ENCODE peak calls at places on chromosomes 12 and 14, in seven cellular contexts. Q, H, U, M, I, V and O are unnamed samples.

GRCh38 chr12:32136404-32136803 is 29.8 kb downstream of the BICD1 start:
- DNase-seq in I (no peak), U (no peak), Q (no peak), V (no peak), H (no peak), M (no peak), O (no peak)

GRCh38 chr14:95286649-95287048 is 33.1 kb downstream of the CLMN start:
- DNase-seq in I (no peak), V (no peak), H (no peak), U (no peak), Q (no peak), M (peak), O (peak)

GRCh38 chr12:32895688-32896437 is 714 bp downstream of the PKP2 start:
- DNase-seq in M (peak), H (peak), I (no peak), V (no peak), Q (no peak), U (peak), O (peak)

GRCh38 chr12:69648476-69648875 is 37.8 kb upstream of the LRRC10 start:
- DNase-seq in I (no peak), M (no peak), Q (no peak), H (no peak), U (no peak), V (no peak), O (no peak)

GRCh38 chr14:89702151-89702936 is 252.2 kb downstream of the EFCAB11 start:
- DNase-seq in U (peak), M (peak), V (no peak), I (no peak), H (peak), Q (peak), O (peak)

GRCh38 chr12:127044841-127045240 is 1222.1 kb upstream of the TMEM132C start:
- DNase-seq in V (no peak), M (no peak), H (no peak), U (no peak), I (no peak), Q (no peak), O (no peak)

GRCh38 chr14:54737132-54737711 is 165.4 kb downstream of the GCH1 start:
- DNase-seq in H (no peak), I (no peak), V (no peak), U (no peak), M (no peak), Q (no peak), O (no peak)

GRCh38 chr12:57093412-57094193 is 4.7 kb downstream of the NAB2 start:
- DNase-seq in M (peak), I (no peak), Q (peak), H (peak), U (peak), V (no peak), O (peak)

GRCh38 chr14:53367631-53368030 is 214.5 kb upstream of the DDHD1 start:
- DNase-seq in U (no peak), Q (no peak), M (no peak), I (no peak), V (no peak), H (no peak), O (peak)

GRCh38 chr14:59116984-59117415 is 71.5 kb upstream of the DAAM1 start:
- DNase-seq in Q (no peak), H (no peak), I (no peak), M (no peak), V (peak), U (no peak), O (no peak)

GRCh38 chr14:90518075-90518940 is 121.5 kb downstream of the CALM1 start:
- DNase-seq in H (no peak), U (no peak), V (no peak), I (no peak), Q (no peak), M (peak), O (no peak)

GRCh38 chr14:21084988-21085853 is 13.2 kb downstream of the ZNF219 start:
- DNase-seq in U (no peak), H (no peak), I (no peak), M (no peak), V (no peak), Q (no peak), O (peak)

GRCh38 chr12:132229423-132229760 is 85.1 kb downstream of the NOC4L start:
- DNase-seq in M (no peak), Q (no peak), U (no peak), V (no peak), H (no peak), I (no peak), O (no peak)

GRCh38 chr12:54394281-54394719 is 9.8 kb upstream of the ZNF385A start:
- DNase-seq in I (no peak), U (no peak), Q (no peak), V (peak), H (peak), M (peak), O (no peak)

GRCh38 chr14:21882226-21882625 is 208.6 kb upstream of the OR4E1 start:
- DNase-seq in M (no peak), I (no peak), V (no peak), Q (no peak), U (no peak), H (no peak), O (no peak)

GRCh38 chr12:94969424-94969823 is 34.1 kb downstream of the NDUFA12 start:
- DNase-seq in V (no peak), M (no peak), Q (no peak), I (no peak), U (no peak), H (no peak), O (no peak)

DNA sequence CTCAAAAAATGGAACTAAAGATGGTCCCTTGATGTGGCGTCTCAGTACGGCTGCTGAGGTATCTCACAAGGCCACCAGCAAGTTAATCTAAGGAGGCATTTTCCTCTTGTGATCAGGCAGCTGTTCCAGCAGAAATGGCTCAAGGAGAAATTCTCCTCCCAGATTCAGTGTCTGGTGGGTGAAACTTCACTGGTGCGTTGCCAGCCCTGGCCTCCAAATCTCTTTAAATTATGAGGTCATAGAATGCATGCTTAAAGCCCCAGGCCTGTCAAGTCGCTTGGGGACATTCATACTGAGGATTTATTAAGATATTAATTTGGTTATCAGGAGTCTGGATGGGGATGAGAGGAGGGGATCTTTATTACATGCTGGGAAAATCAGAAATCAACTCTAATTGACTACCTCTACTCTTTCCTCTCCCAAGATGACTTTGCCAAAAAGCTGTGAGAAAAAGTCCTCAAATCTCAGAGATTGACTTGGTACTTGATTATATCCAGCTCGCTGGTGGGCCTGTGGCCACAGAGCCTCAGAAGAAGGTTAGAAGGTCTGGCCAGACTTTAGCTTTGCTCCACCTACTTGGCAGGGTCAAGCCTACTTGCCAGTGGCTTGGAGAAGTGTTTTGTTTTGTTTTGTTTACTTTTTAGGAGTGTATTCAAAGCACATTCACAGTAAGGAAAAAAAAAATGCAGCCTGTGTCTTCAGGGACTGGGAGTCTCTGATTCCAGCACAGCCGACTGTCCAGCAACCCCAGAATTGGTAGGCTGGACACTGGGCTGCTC is 73.1 kb downstream of the PPP2R5C start:
- DNase-seq in I (no peak), V (no peak), U (no peak), M (no peak), Q (no peak), H (peak), O (no peak)
- H3K4me3 ChIP-seq in I (no peak), V (no peak), U (no peak), M (no peak), Q (no peak), H (no peak), O (no peak)

GRCh38 chr12:48351022-48351708 is 446 bp upstream of the ZNF641 start:
- DNase-seq in U (peak), M (peak), V (peak), I (no peak), H (peak), Q (peak), O (peak)
- TF ChIP-seq POLR2A in U (no peak), M (no peak), V (peak), I (no peak), H (peak), Q (no peak), O (no peak)

GRCh38 chr12:89504560-89505346 is 19.8 kb downstream of the GALNT4 start:
- DNase-seq in Q (no peak), V (no peak), U (no peak), I (no peak), M (no peak), H (no peak), O (no peak)
- TF ChIP-seq CTCF in Q (no peak), V (no peak), U (no peak), I (no peak), M (no peak), H (no peak), O (no peak)

GRCh38 chr14:104592785-104593184 is 11.8 kb downstream of the TMEM179 start:
- DNase-seq in H (no peak), I (no peak), M (no peak), V (no peak), Q (no peak), U (no peak), O (no peak)
- H3K4me3 ChIP-seq in H (no peak), I (no peak), M (no peak), V (no peak), Q (no peak), U (no peak), O (no peak)

GRCh38 chr12:120710805-120711296 is 593 bp downstream of the UNC119B start:
- DNase-seq in V (no peak), M (peak), Q (no peak), H (peak), U (peak), I (no peak), O (no peak)

GRCh38 chr12:120709976-120710804 is at the start of gene UNC119B:
- DNase-seq in H (peak), U (peak), V (no peak), I (no peak), Q (no peak), M (peak), O (peak)

GRCh38 chr12:120712654-120713053 is 2.4 kb downstream of the UNC119B start:
- DNase-seq in M (no peak), Q (no peak), V (no peak), I (no peak), U (no peak), H (no peak), O (no peak)

GRCh38 chr12:120711411-120711810 is 1.2 kb downstream of the UNC119B start:
- DNase-seq in M (no peak), I (no peak), U (no peak), Q (no peak), V (no peak), H (no peak), O (no peak)

DNA sequence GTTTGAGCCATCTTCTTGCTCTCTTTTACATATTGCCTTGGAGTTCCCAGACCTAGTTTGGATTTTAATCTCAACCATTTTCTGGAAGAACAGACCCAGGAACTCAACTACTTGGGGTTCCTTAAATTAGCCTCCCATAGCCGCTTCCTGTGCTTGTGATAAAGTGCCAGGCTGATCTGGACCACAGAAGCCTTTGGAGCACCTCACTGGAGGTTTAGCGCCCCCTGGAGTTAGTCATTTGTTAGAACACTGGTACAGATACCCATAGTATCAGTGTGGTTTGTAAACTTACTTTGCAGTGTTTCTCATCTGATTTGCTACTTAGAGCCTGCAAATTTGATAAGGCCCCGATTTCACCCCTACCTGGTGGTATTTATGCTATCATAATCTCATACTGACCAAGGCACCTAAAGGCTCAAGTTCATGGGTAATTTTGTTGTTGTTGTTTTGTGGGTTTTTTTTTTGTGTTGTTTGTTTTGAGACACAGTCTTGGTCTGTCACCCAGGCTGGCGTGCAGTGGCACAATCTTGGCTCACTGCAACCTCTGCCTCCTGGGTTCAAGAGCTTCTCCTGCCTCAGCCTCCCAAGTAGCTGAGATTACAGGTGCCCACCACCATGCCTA is 3.7 kb downstream of the UNC119B start:
- DNase-seq in V (peak), U (peak), H (peak), I (no peak), Q (no peak), M (peak), O (peak)
- TF ChIP-seq POLR2A in V (no peak), U (no peak), H (no peak), I (no peak), Q (no peak), M (no peak), O (no peak)